ENCODE peak calls at places on chromosome X, in four cellular contexts. A is B cell, S is fibroblast of lung, C is endothelial cell. Y is an unnamed sample.

GRCh38 chrX:84188320-84188834 is 378 bp upstream of the RPS6KA6 start:
- DNase-seq in A (peak; percentile 53), S (peak; percentile 60), C (peak; percentile 53), Y (peak; percentile 57)

GRCh38 chrX:50905334-50905733 is 5.2 kb upstream of the BMP15 start:
- DNase-seq in A (no peak), S (no peak), C (no peak), Y (no peak)

GRCh38 chrX:72308566-72309296 is 3.0 kb upstream of the CITED1 start:
- DNase-seq in A (peak; percentile 54), S (peak; percentile 70), C (peak; percentile 60), Y (no peak)

GRCh38 chrX:140141444-140142029 is 176.2 kb upstream of the CXorf66 start:
- DNase-seq in A (peak; percentile 31), S (no peak), C (peak; percentile 51), Y (peak; percentile 46)

GRCh38 chrX:136823175-136823574 is 42.4 kb upstream of the ARHGEF6 start:
- DNase-seq in A (no peak), S (peak; percentile 50), C (no peak), Y (no peak)

GRCh38 chrX:44483965-44484606 is 58.6 kb downstream of the FUNDC1 start:
- DNase-seq in A (no peak), S (peak; percentile 20), C (no peak), Y (no peak)

GRCh38 chrX:47562615-47563243 is 1.7 kb downstream of the ARAF start:
- DNase-seq in A (peak; percentile 14), S (no peak), C (peak; percentile 28), Y (no peak)

GRCh38 chrX:56025872-56026571 is 206.1 kb upstream of the KLF8 start:
- DNase-seq in A (no peak), S (no peak), C (no peak), Y (no peak)

GRCh38 chrX:118974908-118975671 is 672 bp downstream of the LONRF3 start:
- DNase-seq in A (peak; percentile 76), S (peak; percentile 10), C (peak; percentile 39), Y (peak; percentile 18)

GRCh38 chrX:120749141-120749846 is 119.4 kb upstream of the C1GALT1C1 start:
- DNase-seq in A (peak; percentile 43), S (peak; percentile 45), C (peak; percentile 3), Y (no peak)

GRCh38 chrX:154384284-154384892 is 5.3 kb downstream of the EMD start:
- DNase-seq in A (no peak), S (peak; percentile 14), C (no peak), Y (no peak)

GRCh38 chrX:23435108-23435507 is 100.5 kb downstream of the PTCHD1 start:
- DNase-seq in A (no peak), S (peak; percentile 4), C (no peak), Y (no peak)

GRCh38 chrX:21176927-21177571 is 197.2 kb upstream of the CNKSR2 start:
- DNase-seq in A (no peak), S (no peak), C (no peak), Y (no peak)

GRCh38 chrX:50579955-50580354 is 109.3 kb upstream of the DGKK start:
- DNase-seq in A (peak; percentile 39), S (peak; percentile 48), C (peak; percentile 39), Y (no peak)

GRCh38 chrX:69361286-69361926 is 142.7 kb upstream of the NALF2 start:
- DNase-seq in A (no peak), S (peak; percentile 8), C (no peak), Y (no peak)

GRCh38 chrX:39716802-39717540 is 380.8 kb downstream of the BCOR start:
- DNase-seq in A (no peak), S (no peak), C (no peak), Y (no peak)

GRCh38 chrX:12139934-12140611 is 1.8 kb downstream of the FRMPD4 start:
- DNase-seq in A (no peak), S (no peak), C (no peak), Y (no peak)

GRCh38 chrX:40544343-40545250 is 36.2 kb upstream of the ATP6AP2 start:
- DNase-seq in A (no peak), S (peak; percentile 14), C (peak; percentile 11), Y (no peak)

GRCh38 chrX:151151668-151152267 is 24.6 kb upstream of the GPR50 start:
- DNase-seq in A (no peak), S (peak; percentile 28), C (no peak), Y (no peak)

GRCh38 chrX:74220277-74220676 is 83.7 kb upstream of the ZCCHC13 start:
- DNase-seq in A (no peak), S (no peak), C (no peak), Y (no peak)

GRCh38 chrX:29466441-29466840 is 748.9 kb upstream of the MAGEB2 start:
- DNase-seq in A (no peak), S (peak; percentile 13), C (no peak), Y (no peak)

GRCh38 chrX:110167952-110168451 is 149.9 kb downstream of the AMMECR1 start:
- DNase-seq in A (no peak), S (peak; percentile 53), C (peak; percentile 41), Y (peak; percentile 15)

GRCh38 chrX:134453631-134454030 is 6.3 kb upstream of the HPRT1 start:
- DNase-seq in A (no peak), S (no peak), C (no peak), Y (no peak)

GRCh38 chrX:76815754-76816153 is 388.2 kb downstream of the MAGEE1 start:
- DNase-seq in A (no peak), S (no peak), C (no peak), Y (no peak)

GRCh38 chrX:16469870-16470269 is 180.1 kb upstream of the S100G start:
- DNase-seq in A (no peak), S (no peak), C (no peak), Y (no peak)

GRCh38 chrX:19888419-19888879 is 1.0 kb upstream of the SH3KBP1 start:
- DNase-seq in A (peak; percentile 50), S (peak; percentile 67), C (peak; percentile 29), Y (no peak)
- TF ChIP-seq CTCF in A (peak; percentile 29), S (peak; percentile 68), C (no peak), Y (peak; percentile 46)

GRCh38 chrX:48852857-48853256 is 17.4 kb upstream of the PCSK1N start:
- DNase-seq in A (no peak), S (no peak), C (no peak), Y (no peak)

GRCh38 chrX:48854898-48855297 is 19.5 kb upstream of the PCSK1N start:
- DNase-seq in A (no peak), S (peak; percentile 1), C (no peak), Y (no peak)
- TF ChIP-seq CTCF in A (no peak), S (peak; percentile 22), C (no peak), Y (peak; percentile 7)

GRCh38 chrX:49106930-49107329 is 16.6 kb downstream of the GPKOW start:
- DNase-seq in A (no peak), S (peak; percentile 42), C (peak; percentile 7), Y (no peak)
- TF ChIP-seq CTCF in A (no peak), S (peak; percentile 51), C (no peak), Y (peak; percentile 37)

GRCh38 chrX:66110112-66110511 is 53.9 kb upstream of the HEPH start:
- DNase-seq in A (peak; percentile 7), S (no peak), C (peak; percentile 2), Y (no peak)
- TF ChIP-seq CTCF in A (peak; percentile 71), S (peak; percentile 18), C (peak; percentile 71), Y (peak; percentile 33)

GRCh38 chrX:14712096-14712495 is 160.8 kb downstream of the FANCB start:
- DNase-seq in A (no peak), S (no peak), C (peak; percentile 2), Y (no peak)
- TF ChIP-seq CTCF in A (no peak), S (no peak), C (no peak), Y (no peak)

DNA sequence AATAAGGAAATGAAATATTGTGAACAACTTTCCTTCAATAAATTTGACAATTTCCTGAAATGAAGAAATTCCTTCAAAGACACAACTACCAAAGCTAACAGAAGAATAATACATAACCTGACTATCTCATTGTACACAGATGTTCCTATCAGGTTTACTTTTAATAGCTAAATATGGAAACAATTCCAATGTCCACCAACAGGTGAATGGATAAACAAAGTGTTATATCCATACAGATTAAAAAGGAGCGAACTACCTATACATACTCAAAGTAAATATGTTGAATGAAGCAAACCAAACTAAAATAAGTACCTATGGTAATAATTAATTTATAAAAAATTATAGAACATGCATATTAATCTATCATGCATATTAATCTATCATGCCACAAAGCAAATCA is 554.9 kb downstream of the PPP4R3C start:
- DNase-seq in A (no peak), S (no peak), C (no peak), Y (no peak)
- TF ChIP-seq CTCF in A (no peak), S (no peak), C (no peak), Y (no peak)

DNA sequence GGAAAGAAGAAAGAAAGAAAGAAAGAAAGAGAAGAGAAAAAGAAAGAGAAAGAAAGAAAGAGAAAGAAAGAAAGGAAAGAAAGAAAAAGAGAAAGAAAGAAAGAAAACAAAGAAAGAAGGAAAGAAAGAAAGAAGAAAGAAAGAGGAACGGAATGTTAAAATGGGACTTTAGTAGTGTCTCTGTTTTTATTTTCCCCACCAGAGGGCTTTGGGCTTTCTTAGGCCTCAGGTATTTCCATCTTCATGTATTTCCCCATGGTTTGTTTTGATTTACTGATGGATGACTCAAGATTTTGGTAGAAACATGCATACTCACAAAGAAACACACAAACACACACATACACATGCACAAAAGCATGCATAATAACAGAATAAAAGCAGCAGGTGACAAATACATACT is 181.2 kb downstream of the AFF2 start:
- DNase-seq in A (no peak), S (no peak), C (no peak), Y (no peak)
- TF ChIP-seq CTCF in A (no peak), S (no peak), C (no peak), Y (peak; percentile 15)

GRCh38 chrX:37378830-37379229 is 29.7 kb downstream of the PRRG1 start:
- DNase-seq in A (no peak), S (no peak), C (no peak), Y (no peak)
- TF ChIP-seq CTCF in A (no peak), S (no peak), C (no peak), Y (no peak)